ENCODE peak calls at places on chromosome 9, in seven cellular contexts. Y, T, W, Z, J, E and P are unnamed samples.

GRCh38 chr9:123742009-123742767 is 187.7 kb downstream of the DENND1A start:
- DNase-seq in W (no peak), Y (no peak), E (peak; percentile 65), Z (no peak), J (no peak), T (no peak), P (no peak)

GRCh38 chr9:72656021-72656420 is 134.6 kb downstream of the TMC1 start:
- DNase-seq in J (no peak), Y (no peak), W (no peak), T (no peak), E (no peak), Z (no peak), P (no peak)

GRCh38 chr9:99076483-99077171 is 28.3 kb upstream of the TGFBR1 start:
- DNase-seq in Y (peak; percentile 73), Z (peak; percentile 50), T (peak; percentile 26), J (no peak), W (no peak), E (peak; percentile 48), P (peak; percentile 85)

GRCh38 chr9:19922476-19923118 is 133.8 kb upstream of the SLC24A2 start:
- DNase-seq in Y (no peak), J (peak; percentile 26), W (peak; percentile 28), E (no peak), Z (peak; percentile 42), T (no peak), P (no peak)

GRCh38 chr9:19517202-19517942 is 108.6 kb downstream of the ACER2 start:
- DNase-seq in J (peak; percentile 13), E (no peak), Z (peak; percentile 54), Y (no peak), W (no peak), T (no peak), P (peak; percentile 17)

GRCh38 chr9:20220286-20220685 is 402.0 kb downstream of the MLLT3 start:
- DNase-seq in E (no peak), T (no peak), W (no peak), Y (no peak), Z (no peak), J (no peak), P (no peak)

GRCh38 chr9:98552306-98552705 is 156.4 kb downstream of the GABBR2 start:
- DNase-seq in W (no peak), Z (no peak), Y (no peak), T (no peak), J (no peak), E (no peak), P (no peak)

GRCh38 chr9:27362447-27363210 is 65.7 kb upstream of the EQTN start:
- DNase-seq in E (no peak), T (no peak), Y (no peak), Z (no peak), W (no peak), J (no peak), P (no peak)

GRCh38 chr9:37374892-37375291 is 47.6 kb upstream of the GRHPR start:
- DNase-seq in T (no peak), W (no peak), Y (peak; percentile 88), Z (no peak), E (no peak), J (no peak), P (no peak)

GRCh38 chr9:134546231-134546731 is 95.3 kb upstream of the COL5A1 start:
- DNase-seq in J (no peak), W (no peak), Z (no peak), E (peak; percentile 71), T (no peak), Y (no peak), P (no peak)

GRCh38 chr9:129671519-129671918 is 6.1 kb downstream of the PRRX2 start:
- DNase-seq in T (no peak), Z (no peak), W (no peak), Y (no peak), J (no peak), E (no peak), P (no peak)

GRCh38 chr9:106771618-106772017 is 91.3 kb upstream of the ZNF462 start:
- DNase-seq in J (no peak), W (no peak), Z (no peak), Y (no peak), T (no peak), E (no peak), P (no peak)

GRCh38 chr9:97954550-97954989 is 16.6 kb upstream of the HEMGN start:
- DNase-seq in Y (peak; percentile 78), E (no peak), J (peak; percentile 60), W (peak; percentile 76), T (peak; percentile 48), Z (peak; percentile 57), P (peak; percentile 87)

GRCh38 chr9:93298498-93299417 is 114.8 kb downstream of the WNK2 start:
- DNase-seq in E (peak; percentile 52), Y (peak; percentile 68), T (no peak), W (no peak), Z (no peak), J (no peak), P (no peak)

GRCh38 chr9:91199739-91200497 is 161.8 kb downstream of the AUH start:
- DNase-seq in Y (no peak), W (no peak), E (no peak), Z (peak; percentile 20), T (no peak), J (no peak), P (no peak)

GRCh38 chr9:75995066-75995465 is 104.6 kb downstream of the PCSK5 start:
- DNase-seq in Y (no peak), E (no peak), T (no peak), J (no peak), Z (no peak), W (no peak), P (no peak)

GRCh38 chr9:86975086-86975485 is 27.8 kb upstream of the GAS1 start:
- DNase-seq in W (no peak), J (no peak), T (no peak), Z (no peak), E (no peak), Y (no peak), P (no peak)

GRCh38 chr9:89513836-89514235 is 15.9 kb upstream of the SEMA4D start:
- DNase-seq in E (no peak), Z (no peak), W (no peak), T (no peak), Y (no peak), J (no peak), P (no peak)

GRCh38 chr9:93232388-93232965 is 48.5 kb downstream of the WNK2 start:
- DNase-seq in J (no peak), Z (peak; percentile 12), W (no peak), Y (no peak), T (no peak), E (no peak), P (no peak)

DNA sequence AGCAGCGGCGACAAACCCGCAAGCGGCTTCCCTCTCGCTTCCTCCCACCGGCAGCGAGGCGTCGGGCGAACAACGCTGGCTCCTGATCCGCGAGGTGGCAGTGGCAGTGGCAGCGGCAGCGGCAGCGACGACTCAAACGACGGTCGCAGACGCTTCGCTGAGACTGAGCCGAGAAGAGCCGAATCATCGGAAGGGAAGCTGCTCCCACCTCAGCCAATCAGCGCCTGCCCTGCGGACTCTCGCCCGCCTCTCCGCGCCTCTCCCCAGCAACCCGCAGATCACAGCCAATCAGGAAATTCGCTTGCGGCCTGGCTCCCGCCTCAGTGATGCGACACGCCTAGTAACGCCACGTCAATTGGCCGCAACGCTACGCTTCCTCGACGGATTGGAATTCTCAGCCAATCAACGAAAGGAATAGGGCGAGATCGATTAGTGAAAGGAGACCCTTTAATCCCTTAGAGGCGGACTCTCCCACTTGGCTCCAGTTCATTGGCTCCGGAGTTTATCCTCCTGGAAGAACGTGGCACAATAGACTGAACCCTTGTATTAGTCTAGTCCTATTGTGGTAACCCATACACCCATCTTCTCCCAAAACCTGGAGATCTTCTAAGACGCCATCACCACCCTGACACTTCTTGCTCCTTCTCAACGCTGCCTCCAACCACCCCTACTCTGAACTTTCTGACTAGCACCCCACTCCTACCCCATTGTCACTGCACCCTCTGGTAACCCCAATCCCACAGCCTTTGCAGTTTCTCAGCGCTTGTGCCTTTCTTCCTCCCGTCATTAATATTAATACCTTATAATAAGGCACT is at the start of gene VCP:
- DNase-seq in Z (peak; percentile 100), T (peak; percentile 98), J (peak; percentile 90), Y (peak; percentile 99), E (peak; percentile 99), W (peak; percentile 100), P (peak; percentile 99)
- TF ChIP-seq POLR2A in Z (peak; percentile 98), T (peak; percentile 94), J (peak; percentile 93), Y (peak; percentile 92), E (peak; percentile 86), W (peak; percentile 98), P (peak; percentile 97)

DNA sequence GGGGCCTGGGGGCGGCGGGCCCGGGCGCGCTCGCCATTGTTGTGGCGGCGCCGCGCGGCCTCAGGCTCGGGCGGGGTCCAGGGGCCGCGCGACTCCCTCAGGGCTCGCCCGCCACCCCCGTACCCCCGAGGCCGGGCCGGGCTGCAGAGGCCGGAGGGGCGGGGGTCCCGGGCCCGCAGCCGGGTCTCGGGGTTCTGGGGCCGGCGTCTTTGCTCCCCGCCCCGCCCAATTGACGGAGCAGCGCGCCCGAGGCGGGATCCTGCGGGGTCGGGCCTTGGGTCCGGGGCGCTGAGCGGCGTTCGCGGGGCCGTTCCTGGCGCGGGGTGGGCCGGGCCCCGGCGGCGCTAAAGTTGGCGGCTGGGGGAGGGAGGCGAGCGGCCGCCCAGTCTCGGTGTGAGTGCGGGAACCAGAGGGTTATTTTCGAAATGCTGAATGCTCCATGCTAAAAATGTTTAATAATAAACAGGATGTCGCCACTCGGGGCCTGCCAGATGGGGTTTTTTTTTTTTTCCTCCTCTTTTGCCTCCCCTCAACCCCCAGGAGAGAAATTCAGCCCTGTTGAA is 659 bp downstream of the PRRC2B start:
- DNase-seq in Y (peak; percentile 73), E (peak; percentile 77), Z (peak; percentile 63), W (no peak), J (no peak), T (peak; percentile 57), P (peak; percentile 74)
- TF ChIP-seq POLR2A in Y (no peak), E (no peak), Z (no peak), W (no peak), J (no peak), T (no peak), P (no peak)

GRCh38 chr9:112037281-112038016 is 137.6 kb downstream of the SUSD1 start:
- DNase-seq in Y (peak; percentile 79), T (peak; percentile 32), J (no peak), W (no peak), Z (peak; percentile 76), E (no peak), P (no peak)
- TF ChIP-seq POLR2A in Y (no peak), T (no peak), J (no peak), W (no peak), Z (no peak), E (no peak), P (no peak)

GRCh38 chr9:121259498-121259897 is 8.5 kb upstream of the GSN start:
- DNase-seq in Y (no peak), T (no peak), W (no peak), J (no peak), E (no peak), Z (no peak), P (no peak)

GRCh38 chr9:121249563-121249962 is 18.4 kb upstream of the GSN start:
- DNase-seq in J (no peak), T (no peak), E (no peak), Z (peak; percentile 77), W (no peak), Y (no peak), P (no peak)

GRCh38 chr9:121253162-121253561 is 14.8 kb upstream of the GSN start:
- DNase-seq in Y (no peak), T (no peak), J (no peak), Z (no peak), W (no peak), E (no peak), P (no peak)

GRCh38 chr9:121252104-121252851 is 15.7 kb upstream of the GSN start:
- DNase-seq in Z (peak; percentile 99), Y (no peak), T (no peak), J (no peak), W (no peak), E (no peak), P (no peak)

GRCh38 chr9:121253821-121254471 is 14.0 kb upstream of the GSN start:
- DNase-seq in T (no peak), Z (peak; percentile 69), W (no peak), Y (no peak), J (no peak), E (no peak), P (no peak)
- TF ChIP-seq POLR2A in T (no peak), Z (no peak), W (no peak), Y (no peak), J (no peak), E (no peak), P (no peak)